ENCODE peak calls at places on chromosomes 16 and 17, in nine cellular contexts. Z is hypothalamus; D is activated T-helper 1 cell treated with Interleukin-2 at 50 U/mL for 16 hours; F is LHCN-M2; L is GM03348; Y is mucosa of gallbladder; J is GM23338; C is KG1; E is stimulated activated CD4-positive, alpha-beta T cell treated with anti-CD3 and anti-CD28 coated beads, Interleukin-2, amount 100 ng/mL, for 48 hours. B is an unnamed sample.

GRCh38 chr17:73105448-73105847 is 13.0 kb upstream of the SLC39A11 start:
- DNase-seq in Z (no peak), D (no peak), F (no peak), L (no peak), Y (no peak), J (no peak), C (no peak), E (no peak), B (no peak)

GRCh38 chr17:81665205-81666091 is 957 bp downstream of the OXLD1 start:
- DNase-seq in Z (no peak), D (no peak), F (peak), L (peak), Y (no peak), J (peak), C (peak), E (peak), B (no peak)

GRCh38 chr17:4504188-4504587 is 5.5 kb downstream of the SPNS2 start:
- DNase-seq in Z (no peak), D (no peak), F (no peak), L (no peak), Y (no peak), J (no peak), C (no peak), E (no peak), B (no peak)

GRCh38 chr16:89706446-89707260 is 5.1 kb upstream of the SPATA2L start:
- DNase-seq in Z (no peak), D (no peak), F (no peak), L (no peak), Y (no peak), J (no peak), C (no peak), E (no peak), B (no peak)

GRCh38 chr17:60542066-60542465 is 16.0 kb upstream of the APPBP2 start:
- DNase-seq in Z (no peak), D (no peak), F (no peak), L (no peak), Y (no peak), J (no peak), C (no peak), E (no peak), B (no peak)

GRCh38 chr17:27256225-27257030 is 37.5 kb upstream of the WSB1 start:
- DNase-seq in Z (no peak), D (no peak), F (peak), L (peak), Y (no peak), J (no peak), C (no peak), E (no peak), B (no peak)

GRCh38 chr16:8474576-8474975 is 115.7 kb downstream of the TMEM114 start:
- DNase-seq in Z (no peak), D (no peak), F (no peak), L (no peak), Y (peak), J (no peak), C (no peak), E (no peak), B (no peak)

GRCh38 chr17:70047619-70048018 is 27.4 kb upstream of the KCNJ16 start:
- DNase-seq in Z (no peak), D (no peak), F (no peak), L (no peak), Y (no peak), J (no peak), C (no peak), E (no peak), B (no peak)

GRCh38 chr16:28549301-28549899 is 4.3 kb upstream of the SGF29 start:
- DNase-seq in Z (no peak), D (no peak), F (no peak), L (peak), Y (no peak), J (peak), C (peak), E (no peak), B (no peak)

B was measured in iPS-NIHi11.